ENCODE peak calls at places on chromosomes 7 and 10, in six cellular contexts. L is activated T-helper 9 cell treated with anti-CD3 and anti-CD28 coated beads, Interleukin-2, amount 50 U/mL, for 16 hours; K is fibroblast of lung; P is upper lobe of right lung; I is prostate gland; E is foreskin fibroblast. F is an unnamed sample.

GRCh38 chr10:103199498-103199897 is 6.4 kb upstream of the NT5C2 start:
- DNase-seq in L (no peak), K (no peak), P (no peak), I (no peak), E (no peak), F (no peak)

GRCh38 chr10:102593804-102594079 is 50.5 kb upstream of the TRIM8 start:
- DNase-seq in L (no peak), K (no peak), P (no peak), I (no peak), E (no peak), F (no peak)

GRCh38 chr7:69840248-69840647 is 242.0 kb downstream of the AUTS2 start:
- DNase-seq in L (no peak), K (no peak), P (no peak), I (no peak), E (no peak), F (no peak)

GRCh38 chr7:21526007-21526406 is 16.8 kb upstream of the DNAH11 start:
- DNase-seq in L (no peak), K (peak), P (no peak), I (no peak), E (no peak), F (no peak)

GRCh38 chr7:46558482-46559193 is 637.6 kb upstream of the IGFBP3 start:
- DNase-seq in L (no peak), K (peak), P (no peak), I (no peak), E (peak), F (no peak)

GRCh38 chr7:156445997-156446761 is 194.4 kb upstream of the RNF32 start:
- DNase-seq in L (no peak), K (no peak), P (no peak), I (no peak), E (no peak), F (no peak)

GRCh38 chr7:19772858-19773337 is 519 bp downstream of the TMEM196 start:
- DNase-seq in L (no peak), K (peak), P (no peak), I (no peak), E (peak), F (peak)

GRCh38 chr7:38795596-38795995 is 113.4 kb downstream of the VPS41 start:
- DNase-seq in L (no peak), K (no peak), P (no peak), I (no peak), E (no peak), F (no peak)

GRCh38 chr7:127715901-127716300 is 63.9 kb downstream of the SND1 start:
- DNase-seq in L (no peak), K (no peak), P (no peak), I (no peak), E (peak), F (no peak)

GRCh38 chr10:68869623-68870022 is 31.5 kb upstream of the DDX50 start:
- DNase-seq in L (no peak), K (peak), P (no peak), I (no peak), E (no peak), F (no peak)

F was measured in AG08396.